ENCODE peak calls at places on chromosome 17, in eight cellular contexts. One of them, this sample, is unnamed.

GRCh38 chr17:33113281-33114010 is 121.8 kb downstream of the SPACA3 start:
- DNase-seq in stimulated activated naive B cell treated with anti-CD40 and anti-IgM and Interleukin-4, amounts not matched to agents 10 μg/mL and 1 μg/mL and 100 μg/mL, for 72 hours: no peak
- DNase-seq in M059J: peak
- DNase-seq in activated effector memory CD4-positive, alpha-beta T cell treated with anti-CD3 and anti-CD28 coated beads, Interleukin-2, amount 50 U/mL, for 16 hours: no peak
- DNase-seq in stimulated activated CD8-positive, alpha-beta memory T cell treated with anti-CD3 and anti-CD28 coated beads, Interleukin-12 subunit alpha, Interleukin-12 subunit beta, amount 100 ng/mL, for 4 hours: no peak
- DNase-seq in lower leg skin: no peak
- DNase-seq in adipocyte: no peak
- DNase-seq in H4: no peak
- DNase-seq in this sample: no peak

GRCh38 chr17:68622423-68622822 is 21.3 kb upstream of the FAM20A start:
- DNase-seq in stimulated activated CD8-positive, alpha-beta memory T cell treated with anti-CD3 and anti-CD28 coated beads, Interleukin-12 subunit alpha, Interleukin-12 subunit beta, amount 100 ng/mL, for 4 hours: no peak
- DNase-seq in stimulated activated naive B cell treated with anti-CD40 and anti-IgM and Interleukin-4, amounts not matched to agents 10 μg/mL and 1 μg/mL and 100 μg/mL, for 72 hours: no peak
- DNase-seq in lower leg skin: no peak
- DNase-seq in M059J: no peak
- DNase-seq in H4: no peak
- DNase-seq in adipocyte: no peak
- DNase-seq in activated effector memory CD4-positive, alpha-beta T cell treated with anti-CD3 and anti-CD28 coated beads, Interleukin-2, amount 50 U/mL, for 16 hours: no peak
- DNase-seq in this sample: no peak

GRCh38 chr17:78438694-78439325 is 60.4 kb downstream of the PGS1 start:
- DNase-seq in activated effector memory CD4-positive, alpha-beta T cell treated with anti-CD3 and anti-CD28 coated beads, Interleukin-2, amount 50 U/mL, for 16 hours: no peak
- DNase-seq in lower leg skin: no peak
- DNase-seq in M059J: no peak
- DNase-seq in stimulated activated CD8-positive, alpha-beta memory T cell treated with anti-CD3 and anti-CD28 coated beads, Interleukin-12 subunit alpha, Interleukin-12 subunit beta, amount 100 ng/mL, for 4 hours: no peak
- DNase-seq in adipocyte: no peak
- DNase-seq in stimulated activated naive B cell treated with anti-CD40 and anti-IgM and Interleukin-4, amounts not matched to agents 10 μg/mL and 1 μg/mL and 100 μg/mL, for 72 hours: no peak
- DNase-seq in H4: no peak
- DNase-seq in this sample: no peak

GRCh38 chr17:77454560-77455095 is 313.9 kb downstream of the SEC14L1 start:
- DNase-seq in activated effector memory CD4-positive, alpha-beta T cell treated with anti-CD3 and anti-CD28 coated beads, Interleukin-2, amount 50 U/mL, for 16 hours: no peak
- DNase-seq in M059J: no peak
- DNase-seq in H4: no peak
- DNase-seq in stimulated activated naive B cell treated with anti-CD40 and anti-IgM and Interleukin-4, amounts not matched to agents 10 μg/mL and 1 μg/mL and 100 μg/mL, for 72 hours: no peak
- DNase-seq in stimulated activated CD8-positive, alpha-beta memory T cell treated with anti-CD3 and anti-CD28 coated beads, Interleukin-12 subunit alpha, Interleukin-12 subunit beta, amount 100 ng/mL, for 4 hours: no peak
- DNase-seq in adipocyte: no peak
- DNase-seq in lower leg skin: no peak
- DNase-seq in this sample: no peak

GRCh38 chr17:51050291-51051033 is 70.2 kb downstream of the SPAG9 start:
- DNase-seq in stimulated activated naive B cell treated with anti-CD40 and anti-IgM and Interleukin-4, amounts not matched to agents 10 μg/mL and 1 μg/mL and 100 μg/mL, for 72 hours: peak
- DNase-seq in H4: no peak
- DNase-seq in adipocyte: no peak
- DNase-seq in lower leg skin: no peak
- DNase-seq in stimulated activated CD8-positive, alpha-beta memory T cell treated with anti-CD3 and anti-CD28 coated beads, Interleukin-12 subunit alpha, Interleukin-12 subunit beta, amount 100 ng/mL, for 4 hours: no peak
- DNase-seq in M059J: peak
- DNase-seq in activated effector memory CD4-positive, alpha-beta T cell treated with anti-CD3 and anti-CD28 coated beads, Interleukin-2, amount 50 U/mL, for 16 hours: no peak
- DNase-seq in this sample: peak

GRCh38 chr17:57808882-57809281 is 41.0 kb downstream of the MRPS23 start:
- DNase-seq in adipocyte: no peak
- DNase-seq in stimulated activated naive B cell treated with anti-CD40 and anti-IgM and Interleukin-4, amounts not matched to agents 10 μg/mL and 1 μg/mL and 100 μg/mL, for 72 hours: no peak
- DNase-seq in activated effector memory CD4-positive, alpha-beta T cell treated with anti-CD3 and anti-CD28 coated beads, Interleukin-2, amount 50 U/mL, for 16 hours: no peak
- DNase-seq in lower leg skin: no peak
- DNase-seq in H4: no peak
- DNase-seq in M059J: no peak
- DNase-seq in stimulated activated CD8-positive, alpha-beta memory T cell treated with anti-CD3 and anti-CD28 coated beads, Interleukin-12 subunit alpha, Interleukin-12 subunit beta, amount 100 ng/mL, for 4 hours: no peak
- DNase-seq in this sample: no peak

GRCh38 chr17:2749058-2749783 is at the start of gene CCDC92B:
- DNase-seq in lower leg skin: no peak
- DNase-seq in adipocyte: no peak
- DNase-seq in activated effector memory CD4-positive, alpha-beta T cell treated with anti-CD3 and anti-CD28 coated beads, Interleukin-2, amount 50 U/mL, for 16 hours: no peak
- DNase-seq in stimulated activated CD8-positive, alpha-beta memory T cell treated with anti-CD3 and anti-CD28 coated beads, Interleukin-12 subunit alpha, Interleukin-12 subunit beta, amount 100 ng/mL, for 4 hours: no peak
- DNase-seq in M059J: no peak
- DNase-seq in stimulated activated naive B cell treated with anti-CD40 and anti-IgM and Interleukin-4, amounts not matched to agents 10 μg/mL and 1 μg/mL and 100 μg/mL, for 72 hours: no peak
- DNase-seq in H4: no peak
- DNase-seq in this sample: no peak

GRCh38 chr17:49552070-49552751 is 23.5 kb upstream of the NXPH3 start:
- DNase-seq in M059J: peak
- DNase-seq in lower leg skin: no peak
- DNase-seq in stimulated activated naive B cell treated with anti-CD40 and anti-IgM and Interleukin-4, amounts not matched to agents 10 μg/mL and 1 μg/mL and 100 μg/mL, for 72 hours: no peak
- DNase-seq in adipocyte: no peak
- DNase-seq in activated effector memory CD4-positive, alpha-beta T cell treated with anti-CD3 and anti-CD28 coated beads, Interleukin-2, amount 50 U/mL, for 16 hours: no peak
- DNase-seq in stimulated activated CD8-positive, alpha-beta memory T cell treated with anti-CD3 and anti-CD28 coated beads, Interleukin-12 subunit alpha, Interleukin-12 subunit beta, amount 100 ng/mL, for 4 hours: no peak
- DNase-seq in H4: no peak
- DNase-seq in this sample: no peak

GRCh38 chr17:13002761-13003453 is 14.9 kb downstream of the ELAC2 start:
- DNase-seq in activated effector memory CD4-positive, alpha-beta T cell treated with anti-CD3 and anti-CD28 coated beads, Interleukin-2, amount 50 U/mL, for 16 hours: peak
- DNase-seq in stimulated activated naive B cell treated with anti-CD40 and anti-IgM and Interleukin-4, amounts not matched to agents 10 μg/mL and 1 μg/mL and 100 μg/mL, for 72 hours: no peak
- DNase-seq in stimulated activated CD8-positive, alpha-beta memory T cell treated with anti-CD3 and anti-CD28 coated beads, Interleukin-12 subunit alpha, Interleukin-12 subunit beta, amount 100 ng/mL, for 4 hours: no peak
- DNase-seq in M059J: peak
- DNase-seq in lower leg skin: peak
- DNase-seq in H4: peak
- DNase-seq in adipocyte: peak
- DNase-seq in this sample: no peak

GRCh38 chr17:50100921-50101345 is 5.8 kb downstream of the PDK2 start:
- DNase-seq in stimulated activated CD8-positive, alpha-beta memory T cell treated with anti-CD3 and anti-CD28 coated beads, Interleukin-12 subunit alpha, Interleukin-12 subunit beta, amount 100 ng/mL, for 4 hours: no peak
- DNase-seq in adipocyte: no peak
- DNase-seq in H4: peak
- DNase-seq in stimulated activated naive B cell treated with anti-CD40 and anti-IgM and Interleukin-4, amounts not matched to agents 10 μg/mL and 1 μg/mL and 100 μg/mL, for 72 hours: no peak
- DNase-seq in lower leg skin: no peak
- DNase-seq in M059J: peak
- DNase-seq in activated effector memory CD4-positive, alpha-beta T cell treated with anti-CD3 and anti-CD28 coated beads, Interleukin-2, amount 50 U/mL, for 16 hours: no peak
- DNase-seq in this sample: no peak

GRCh38 chr17:74145756-74146155 is 57.7 kb upstream of the RPL38 start:
- DNase-seq in M059J: no peak
- DNase-seq in activated effector memory CD4-positive, alpha-beta T cell treated with anti-CD3 and anti-CD28 coated beads, Interleukin-2, amount 50 U/mL, for 16 hours: no peak
- DNase-seq in H4: no peak
- DNase-seq in stimulated activated naive B cell treated with anti-CD40 and anti-IgM and Interleukin-4, amounts not matched to agents 10 μg/mL and 1 μg/mL and 100 μg/mL, for 72 hours: no peak
- DNase-seq in stimulated activated CD8-positive, alpha-beta memory T cell treated with anti-CD3 and anti-CD28 coated beads, Interleukin-12 subunit alpha, Interleukin-12 subunit beta, amount 100 ng/mL, for 4 hours: no peak
- DNase-seq in adipocyte: no peak
- DNase-seq in lower leg skin: no peak
- DNase-seq in this sample: no peak

GRCh38 chr17:39643271-39643670 is 6.3 kb downstream of the STARD3 start:
- DNase-seq in stimulated activated CD8-positive, alpha-beta memory T cell treated with anti-CD3 and anti-CD28 coated beads, Interleukin-12 subunit alpha, Interleukin-12 subunit beta, amount 100 ng/mL, for 4 hours: no peak
- DNase-seq in lower leg skin: no peak
- DNase-seq in stimulated activated naive B cell treated with anti-CD40 and anti-IgM and Interleukin-4, amounts not matched to agents 10 μg/mL and 1 μg/mL and 100 μg/mL, for 72 hours: no peak
- DNase-seq in M059J: peak
- DNase-seq in H4: peak
- DNase-seq in adipocyte: no peak
- DNase-seq in activated effector memory CD4-positive, alpha-beta T cell treated with anti-CD3 and anti-CD28 coated beads, Interleukin-2, amount 50 U/mL, for 16 hours: no peak
- DNase-seq in this sample: no peak

GRCh38 chr17:17681187-17681743 is at the start of gene RAI1:
- DNase-seq in H4: peak
- DNase-seq in lower leg skin: peak
- DNase-seq in adipocyte: peak
- DNase-seq in activated effector memory CD4-positive, alpha-beta T cell treated with anti-CD3 and anti-CD28 coated beads, Interleukin-2, amount 50 U/mL, for 16 hours: peak
- DNase-seq in stimulated activated naive B cell treated with anti-CD40 and anti-IgM and Interleukin-4, amounts not matched to agents 10 μg/mL and 1 μg/mL and 100 μg/mL, for 72 hours: peak
- DNase-seq in stimulated activated CD8-positive, alpha-beta memory T cell treated with anti-CD3 and anti-CD28 coated beads, Interleukin-12 subunit alpha, Interleukin-12 subunit beta, amount 100 ng/mL, for 4 hours: peak
- DNase-seq in M059J: peak
- DNase-seq in this sample: peak

GRCh38 chr17:50693041-50693682 is 14.6 kb downstream of the ANKRD40 start:
- DNase-seq in activated effector memory CD4-positive, alpha-beta T cell treated with anti-CD3 and anti-CD28 coated beads, Interleukin-2, amount 50 U/mL, for 16 hours: no peak
- DNase-seq in stimulated activated naive B cell treated with anti-CD40 and anti-IgM and Interleukin-4, amounts not matched to agents 10 μg/mL and 1 μg/mL and 100 μg/mL, for 72 hours: no peak
- DNase-seq in stimulated activated CD8-positive, alpha-beta memory T cell treated with anti-CD3 and anti-CD28 coated beads, Interleukin-12 subunit alpha, Interleukin-12 subunit beta, amount 100 ng/mL, for 4 hours: no peak
- DNase-seq in H4: no peak
- DNase-seq in M059J: no peak
- DNase-seq in lower leg skin: no peak
- DNase-seq in adipocyte: peak
- DNase-seq in this sample: no peak

GRCh38 chr17:42101513-42102292 is 3.4 kb upstream of the ZNF385C start:
- DNase-seq in H4: no peak
- DNase-seq in stimulated activated CD8-positive, alpha-beta memory T cell treated with anti-CD3 and anti-CD28 coated beads, Interleukin-12 subunit alpha, Interleukin-12 subunit beta, amount 100 ng/mL, for 4 hours: peak
- DNase-seq in adipocyte: peak
- DNase-seq in activated effector memory CD4-positive, alpha-beta T cell treated with anti-CD3 and anti-CD28 coated beads, Interleukin-2, amount 50 U/mL, for 16 hours: peak
- DNase-seq in stimulated activated naive B cell treated with anti-CD40 and anti-IgM and Interleukin-4, amounts not matched to agents 10 μg/mL and 1 μg/mL and 100 μg/mL, for 72 hours: peak
- DNase-seq in lower leg skin: no peak
- DNase-seq in M059J: peak
- DNase-seq in this sample: no peak

GRCh38 chr17:6429266-6429665 is 5.7 kb downstream of the AIPL1 start:
- DNase-seq in stimulated activated CD8-positive, alpha-beta memory T cell treated with anti-CD3 and anti-CD28 coated beads, Interleukin-12 subunit alpha, Interleukin-12 subunit beta, amount 100 ng/mL, for 4 hours: no peak
- DNase-seq in adipocyte: no peak
- DNase-seq in activated effector memory CD4-positive, alpha-beta T cell treated with anti-CD3 and anti-CD28 coated beads, Interleukin-2, amount 50 U/mL, for 16 hours: no peak
- DNase-seq in H4: no peak
- DNase-seq in stimulated activated naive B cell treated with anti-CD40 and anti-IgM and Interleukin-4, amounts not matched to agents 10 μg/mL and 1 μg/mL and 100 μg/mL, for 72 hours: no peak
- DNase-seq in lower leg skin: no peak
- DNase-seq in M059J: no peak
- DNase-seq in this sample: no peak

GRCh38 chr17:5000237-5000639 is 2.5 kb downstream of the KIF1C start:
- DNase-seq in stimulated activated naive B cell treated with anti-CD40 and anti-IgM and Interleukin-4, amounts not matched to agents 10 μg/mL and 1 μg/mL and 100 μg/mL, for 72 hours: no peak
- DNase-seq in lower leg skin: peak
- DNase-seq in H4: no peak
- DNase-seq in M059J: no peak
- DNase-seq in stimulated activated CD8-positive, alpha-beta memory T cell treated with anti-CD3 and anti-CD28 coated beads, Interleukin-12 subunit alpha, Interleukin-12 subunit beta, amount 100 ng/mL, for 4 hours: no peak
- DNase-seq in activated effector memory CD4-positive, alpha-beta T cell treated with anti-CD3 and anti-CD28 coated beads, Interleukin-2, amount 50 U/mL, for 16 hours: no peak
- DNase-seq in adipocyte: peak
- DNase-seq in this sample: no peak

GRCh38 chr17:72618018-72618509 is 474.4 kb downstream of the SLC39A11 start:
- DNase-seq in adipocyte: no peak
- DNase-seq in activated effector memory CD4-positive, alpha-beta T cell treated with anti-CD3 and anti-CD28 coated beads, Interleukin-2, amount 50 U/mL, for 16 hours: peak
- DNase-seq in M059J: no peak
- DNase-seq in lower leg skin: peak
- DNase-seq in stimulated activated CD8-positive, alpha-beta memory T cell treated with anti-CD3 and anti-CD28 coated beads, Interleukin-12 subunit alpha, Interleukin-12 subunit beta, amount 100 ng/mL, for 4 hours: no peak
- DNase-seq in H4: no peak
- DNase-seq in stimulated activated naive B cell treated with anti-CD40 and anti-IgM and Interleukin-4, amounts not matched to agents 10 μg/mL and 1 μg/mL and 100 μg/mL, for 72 hours: no peak
- DNase-seq in this sample: no peak

GRCh38 chr17:79905832-79906231 is 66.6 kb upstream of the CBX4 start:
- DNase-seq in M059J: peak
- DNase-seq in activated effector memory CD4-positive, alpha-beta T cell treated with anti-CD3 and anti-CD28 coated beads, Interleukin-2, amount 50 U/mL, for 16 hours: no peak
- DNase-seq in stimulated activated CD8-positive, alpha-beta memory T cell treated with anti-CD3 and anti-CD28 coated beads, Interleukin-12 subunit alpha, Interleukin-12 subunit beta, amount 100 ng/mL, for 4 hours: no peak
- DNase-seq in stimulated activated naive B cell treated with anti-CD40 and anti-IgM and Interleukin-4, amounts not matched to agents 10 μg/mL and 1 μg/mL and 100 μg/mL, for 72 hours: no peak
- DNase-seq in adipocyte: no peak
- DNase-seq in H4: peak
- DNase-seq in lower leg skin: no peak
- DNase-seq in this sample: no peak

GRCh38 chr17:29019475-29020181 is 13.8 kb upstream of the SEZ6 start:
- DNase-seq in M059J: no peak
- DNase-seq in H4: no peak
- DNase-seq in adipocyte: no peak
- DNase-seq in stimulated activated CD8-positive, alpha-beta memory T cell treated with anti-CD3 and anti-CD28 coated beads, Interleukin-12 subunit alpha, Interleukin-12 subunit beta, amount 100 ng/mL, for 4 hours: no peak
- DNase-seq in activated effector memory CD4-positive, alpha-beta T cell treated with anti-CD3 and anti-CD28 coated beads, Interleukin-2, amount 50 U/mL, for 16 hours: no peak
- DNase-seq in stimulated activated naive B cell treated with anti-CD40 and anti-IgM and Interleukin-4, amounts not matched to agents 10 μg/mL and 1 μg/mL and 100 μg/mL, for 72 hours: no peak
- DNase-seq in lower leg skin: no peak
- DNase-seq in this sample: no peak

GRCh38 chr17:4072487-4073157 is 70.2 kb downstream of the ZZEF1 start:
- DNase-seq in stimulated activated CD8-positive, alpha-beta memory T cell treated with anti-CD3 and anti-CD28 coated beads, Interleukin-12 subunit alpha, Interleukin-12 subunit beta, amount 100 ng/mL, for 4 hours: no peak
- DNase-seq in lower leg skin: no peak
- DNase-seq in stimulated activated naive B cell treated with anti-CD40 and anti-IgM and Interleukin-4, amounts not matched to agents 10 μg/mL and 1 μg/mL and 100 μg/mL, for 72 hours: no peak
- DNase-seq in adipocyte: peak
- DNase-seq in activated effector memory CD4-positive, alpha-beta T cell treated with anti-CD3 and anti-CD28 coated beads, Interleukin-2, amount 50 U/mL, for 16 hours: no peak
- DNase-seq in H4: peak
- DNase-seq in M059J: peak
- DNase-seq in this sample: no peak

GRCh38 chr17:68401288-68401687 is 56.0 kb downstream of the WIPI1 start:
- DNase-seq in lower leg skin: no peak
- DNase-seq in adipocyte: no peak
- DNase-seq in H4: no peak
- DNase-seq in stimulated activated CD8-positive, alpha-beta memory T cell treated with anti-CD3 and anti-CD28 coated beads, Interleukin-12 subunit alpha, Interleukin-12 subunit beta, amount 100 ng/mL, for 4 hours: no peak
- DNase-seq in stimulated activated naive B cell treated with anti-CD40 and anti-IgM and Interleukin-4, amounts not matched to agents 10 μg/mL and 1 μg/mL and 100 μg/mL, for 72 hours: no peak
- DNase-seq in activated effector memory CD4-positive, alpha-beta T cell treated with anti-CD3 and anti-CD28 coated beads, Interleukin-2, amount 50 U/mL, for 16 hours: peak
- DNase-seq in M059J: no peak
- DNase-seq in this sample: no peak

GRCh38 chr17:740240-741055 is 8.1 kb downstream of the TLCD3A start:
- DNase-seq in H4: no peak
- DNase-seq in adipocyte: no peak
- DNase-seq in M059J: no peak
- DNase-seq in stimulated activated naive B cell treated with anti-CD40 and anti-IgM and Interleukin-4, amounts not matched to agents 10 μg/mL and 1 μg/mL and 100 μg/mL, for 72 hours: peak
- DNase-seq in stimulated activated CD8-positive, alpha-beta memory T cell treated with anti-CD3 and anti-CD28 coated beads, Interleukin-12 subunit alpha, Interleukin-12 subunit beta, amount 100 ng/mL, for 4 hours: no peak
- DNase-seq in lower leg skin: no peak
- DNase-seq in activated effector memory CD4-positive, alpha-beta T cell treated with anti-CD3 and anti-CD28 coated beads, Interleukin-2, amount 50 U/mL, for 16 hours: peak
- DNase-seq in this sample: peak

GRCh38 chr17:80931421-80932265 is 60.0 kb upstream of the CHMP6 start:
- DNase-seq in adipocyte: peak
- DNase-seq in M059J: peak
- DNase-seq in activated effector memory CD4-positive, alpha-beta T cell treated with anti-CD3 and anti-CD28 coated beads, Interleukin-2, amount 50 U/mL, for 16 hours: no peak
- DNase-seq in H4: no peak
- DNase-seq in stimulated activated CD8-positive, alpha-beta memory T cell treated with anti-CD3 and anti-CD28 coated beads, Interleukin-12 subunit alpha, Interleukin-12 subunit beta, amount 100 ng/mL, for 4 hours: no peak
- DNase-seq in stimulated activated naive B cell treated with anti-CD40 and anti-IgM and Interleukin-4, amounts not matched to agents 10 μg/mL and 1 μg/mL and 100 μg/mL, for 72 hours: no peak
- DNase-seq in lower leg skin: no peak
- DNase-seq in this sample: no peak

GRCh38 chr17:44176671-44177501 is 6.4 kb downstream of the ASB16 start:
- DNase-seq in H4: no peak
- DNase-seq in M059J: no peak
- DNase-seq in stimulated activated naive B cell treated with anti-CD40 and anti-IgM and Interleukin-4, amounts not matched to agents 10 μg/mL and 1 μg/mL and 100 μg/mL, for 72 hours: no peak
- DNase-seq in stimulated activated CD8-positive, alpha-beta memory T cell treated with anti-CD3 and anti-CD28 coated beads, Interleukin-12 subunit alpha, Interleukin-12 subunit beta, amount 100 ng/mL, for 4 hours: no peak
- DNase-seq in activated effector memory CD4-positive, alpha-beta T cell treated with anti-CD3 and anti-CD28 coated beads, Interleukin-2, amount 50 U/mL, for 16 hours: no peak
- DNase-seq in adipocyte: no peak
- DNase-seq in lower leg skin: no peak
- DNase-seq in this sample: no peak

GRCh38 chr17:44355310-44355640 is 8.4 kb downstream of the FAM171A2 start:
- DNase-seq in adipocyte: no peak
- DNase-seq in lower leg skin: no peak
- DNase-seq in stimulated activated naive B cell treated with anti-CD40 and anti-IgM and Interleukin-4, amounts not matched to agents 10 μg/mL and 1 μg/mL and 100 μg/mL, for 72 hours: no peak
- DNase-seq in stimulated activated CD8-positive, alpha-beta memory T cell treated with anti-CD3 and anti-CD28 coated beads, Interleukin-12 subunit alpha, Interleukin-12 subunit beta, amount 100 ng/mL, for 4 hours: no peak
- DNase-seq in H4: no peak
- DNase-seq in activated effector memory CD4-positive, alpha-beta T cell treated with anti-CD3 and anti-CD28 coated beads, Interleukin-2, amount 50 U/mL, for 16 hours: no peak
- DNase-seq in M059J: no peak
- DNase-seq in this sample: no peak